ENCODE peak calls at places on chromosomes 4 and X, in nine cellular contexts. O is PC-3; N is fibroblast of lung; A is fibroblast of mammary gland; M is uterus; Q is left lung; Y is RWPE1; Z is CD4-positive, alpha-beta T cell; H is H9. T is an unnamed sample.

GRCh38 chr4:52588097-52588496 is 71.0 kb downstream of the USP46 start:
- DNase-seq in M (peak), N (peak), O (peak), A (peak), H (peak), Z (no peak), Y (peak), Q (no peak), T (peak)

GRCh38 chrX:138885886-138886285 is 174.4 kb upstream of the FGF13 start:
- DNase-seq in H (no peak), Q (no peak), M (no peak), N (peak), Z (no peak), O (peak), A (peak), Y (no peak), T (no peak)

GRCh38 chr4:177159600-177159999 is 150.1 kb upstream of the NEIL3 start:
- DNase-seq in N (no peak), M (no peak), H (peak), O (no peak), Y (no peak), Z (no peak), Q (peak), A (no peak), T (no peak)

GRCh38 chr4:38678078-38678477 is 14.1 kb downstream of the KLF3 start:
- DNase-seq in Q (no peak), A (peak), O (no peak), H (no peak), N (peak), Z (no peak), Y (no peak), M (no peak), T (no peak)

GRCh38 chr4:40684404-40684803 is 54.7 kb upstream of the RBM47 start:
- DNase-seq in A (no peak), M (no peak), Q (no peak), N (no peak), Y (no peak), O (no peak), H (no peak), Z (no peak), T (no peak)

GRCh38 chr4:155402941-155403340 is 26.2 kb upstream of the MAP9 start:
- DNase-seq in N (no peak), H (no peak), O (no peak), Y (no peak), M (no peak), Q (no peak), A (no peak), Z (no peak), T (no peak)

GRCh38 chrX:16113978-16114554 is 9.3 kb upstream of the GRPR start:
- DNase-seq in M (no peak), Z (no peak), O (no peak), Q (no peak), Y (no peak), A (peak), N (no peak), H (no peak), T (no peak)

GRCh38 chrX:1027133-1027532 is 185.3 kb downstream of the CRLF2 start:
- DNase-seq in Q (no peak), Z (no peak), M (no peak), Y (no peak), O (no peak), H (no peak), A (no peak), N (no peak), T (no peak)

GRCh38 chrX:104913348-104913747 is 307.1 kb downstream of the TEX13A start:
- DNase-seq in H (no peak), Z (no peak), N (peak), O (peak), Y (peak), Q (no peak), M (no peak), A (peak), T (no peak)
- TF ChIP-seq CTCF in H (peak), Z (peak), N (peak), O (peak), Y (peak), Q (no peak), M (no peak), A (peak), T (peak)

DNA sequence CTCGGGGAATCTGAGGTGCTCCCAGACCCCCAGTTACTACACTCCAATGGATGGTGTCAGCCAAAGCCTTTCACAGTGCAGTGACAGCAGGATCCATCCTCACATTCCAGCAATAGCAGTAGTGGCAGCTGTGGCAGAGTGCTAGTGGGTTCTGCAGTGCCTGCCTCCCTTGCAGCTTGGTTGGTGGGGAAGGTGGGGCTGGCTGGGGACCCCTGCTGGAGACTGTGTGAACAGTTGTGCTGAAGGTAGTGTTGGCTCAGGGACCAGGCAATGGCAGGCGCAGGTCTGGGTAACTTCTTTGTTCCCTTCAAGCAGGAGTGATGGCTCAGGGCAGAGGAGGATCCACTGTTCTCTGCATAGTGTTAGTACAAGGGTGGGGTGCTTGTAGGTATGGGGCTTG is 343.7 kb upstream of the TRAM1L1 start:
- DNase-seq in O (no peak), Q (peak), H (peak), M (no peak), A (no peak), Z (no peak), N (no peak), Y (no peak), T (peak)
- TF ChIP-seq CTCF in O (peak), Q (no peak), H (peak), M (no peak), A (no peak), Z (no peak), N (no peak), Y (no peak), T (no peak)

DNA sequence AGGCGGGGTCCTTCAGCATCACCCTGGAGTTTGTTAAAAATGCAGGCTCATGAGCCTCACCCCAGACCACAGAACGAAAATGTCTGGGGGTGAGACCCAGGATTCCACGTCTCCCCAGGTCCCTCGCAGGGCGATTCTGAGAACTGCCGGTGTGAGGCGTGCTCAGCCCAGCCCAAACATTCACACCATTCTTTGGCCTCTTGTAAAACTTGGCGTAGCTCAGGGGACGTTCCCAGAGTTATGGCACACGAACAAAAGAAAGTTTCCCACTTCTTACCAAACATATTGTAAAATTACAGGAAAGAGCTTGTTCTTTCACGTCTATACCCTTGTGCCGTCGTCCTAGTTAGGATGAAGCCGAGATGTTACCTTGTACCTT is 12.9 kb downstream of the CD99 start:
- DNase-seq in Z (no peak), O (no peak), H (no peak), A (peak), Q (no peak), N (no peak), M (no peak), Y (no peak), T (no peak)
- TF ChIP-seq CTCF in Z (no peak), O (no peak), H (peak), A (peak), Q (peak), N (no peak), M (peak), Y (peak), T (no peak)

GRCh38 chrX:102696303-102696702 is 15.9 kb upstream of the GPRASP2 start:
- DNase-seq in Z (no peak), A (no peak), Q (no peak), Y (no peak), H (no peak), N (no peak), M (no peak), O (no peak), T (no peak)
- TF ChIP-seq CTCF in Z (no peak), A (no peak), Q (no peak), Y (no peak), H (no peak), N (no peak), M (no peak), O (no peak), T (no peak)

DNA sequence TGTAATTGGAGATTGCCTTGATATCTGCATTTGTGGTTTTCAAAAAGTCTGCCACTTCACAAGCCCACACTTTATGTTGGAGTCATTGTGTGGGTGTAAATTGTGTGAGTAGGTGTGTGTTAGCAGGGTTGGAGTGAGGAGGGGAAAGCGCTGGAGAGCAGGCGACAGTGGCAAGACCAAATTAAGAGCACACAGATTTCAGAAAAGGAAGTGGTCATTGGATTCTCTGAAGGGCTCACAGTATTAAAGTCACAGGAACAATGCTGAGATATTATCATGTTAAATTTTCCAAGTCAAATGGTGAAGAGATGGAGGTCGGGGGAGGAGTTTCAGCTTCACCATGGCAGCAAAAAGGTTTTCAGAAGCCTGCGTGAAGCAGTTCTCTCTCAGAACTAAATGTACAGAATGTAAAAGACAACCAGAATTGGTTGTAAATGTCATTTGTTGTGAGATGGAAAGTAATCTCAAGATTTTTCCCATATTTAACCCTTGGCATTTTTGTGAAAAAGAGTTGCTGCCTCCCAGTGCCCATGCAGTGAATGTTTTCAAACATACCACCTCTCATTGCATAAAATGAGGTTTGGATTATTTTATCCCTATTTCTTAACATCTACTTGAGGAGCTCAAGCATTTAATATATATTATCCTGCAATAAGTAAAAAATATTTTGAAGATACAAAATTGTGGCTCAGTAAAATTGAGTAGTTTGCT is 265.9 kb downstream of the ZNF674 start:
- DNase-seq in Z (no peak), M (no peak), A (peak), Q (no peak), H (no peak), O (no peak), Y (no peak), N (peak), T (no peak)
- TF ChIP-seq CTCF in Z (no peak), M (no peak), A (peak), Q (no peak), H (no peak), O (peak), Y (no peak), N (no peak), T (no peak)

GRCh38 chrX:17839269-17839668 is 21.8 kb downstream of the RAI2 start:
- DNase-seq in A (no peak), Z (no peak), Y (no peak), Q (no peak), H (no peak), M (no peak), N (no peak), O (no peak), T (no peak)
- TF ChIP-seq CTCF in A (peak), Z (no peak), Y (no peak), Q (no peak), H (peak), M (no peak), N (peak), O (peak), T (no peak)

GRCh38 chr4:10872833-10873517 is 188.4 kb upstream of the CLNK start:
- DNase-seq in Q (no peak), Z (no peak), N (peak), Y (no peak), A (peak), M (no peak), H (no peak), O (no peak), T (no peak)
- TF ChIP-seq CTCF in Q (no peak), Z (no peak), N (no peak), Y (no peak), A (no peak), M (no peak), H (no peak), O (no peak), T (no peak)

T was measured in glutamatergic neuron.